ENCODE peak calls at places on chromosomes 2 and 18, in nine cellular contexts. N is GM23248, D is H7, U is BE2C, P is heart right ventricle, V is breast epithelium, Q is transverse colon, C is heart left ventricle, K is K562. S is an unnamed sample. For H3K36me3, the result is how much of the 10 kb centered on the place peaks cover.

GRCh38 chr2:154638768-154639167 is 59.7 kb upstream of the KCNJ3 start:
- DNase-seq in N (no peak), D (no peak), U (no peak), P (no peak), V (no peak), Q (no peak), C (no peak), K (no peak), S (no peak)

GRCh38 chr2:211144974-211145373 is 588.6 kb downstream of the CPS1 start:
- DNase-seq in N (no peak), D (no peak), U (no peak), P (no peak), V (no peak), Q (no peak), C (no peak), K (no peak), S (no peak)

GRCh38 chr18:62403125-62403524 is 78.0 kb downstream of the TNFRSF11A start:
- DNase-seq in N (no peak), D (no peak), U (no peak), P (no peak), V (no peak), Q (peak), C (no peak), K (no peak), S (no peak)

GRCh38 chr2:152367547-152368250 is 32.7 kb downstream of the FMNL2 start:
- DNase-seq in N (no peak), D (no peak), U (no peak), P (no peak), V (no peak), Q (no peak), C (no peak), K (no peak), S (no peak)

GRCh38 chr18:55477537-55478300 is 110.3 kb downstream of the TCF4 start:
- DNase-seq in N (peak), D (no peak), U (peak), P (no peak), V (no peak), Q (no peak), C (no peak), K (peak), S (peak)

GRCh38 chr18:48330016-48330991 is 78.9 kb downstream of the ZBTB7C start:
- DNase-seq in N (peak), D (no peak), U (no peak), P (no peak), V (no peak), Q (no peak), C (no peak), K (no peak), S (peak)

GRCh38 chr2:113211226-113212105 is 37.7 kb downstream of the PSD4 start:
- DNase-seq in N (peak), D (no peak), U (no peak), P (no peak), V (no peak), Q (no peak), C (peak), K (no peak), S (peak)

GRCh38 chr2:235535423-235536130 is 41.7 kb downstream of the AGAP1 start:
- DNase-seq in N (no peak), D (peak), U (no peak), P (no peak), V (no peak), Q (no peak), C (no peak), K (no peak), S (no peak)

GRCh38 chr2:128520787-128521186 is 202.1 kb upstream of the HS6ST1 start:
- DNase-seq in N (no peak), D (no peak), U (no peak), P (no peak), V (no peak), Q (no peak), C (no peak), K (no peak), S (no peak)

GRCh38 chr2:179444056-179444455 is 179.4 kb upstream of the SESTD1 start:
- DNase-seq in N (peak), D (no peak), U (no peak), P (no peak), V (no peak), Q (no peak), C (no peak), K (no peak), S (peak)

GRCh38 chr18:32373505-32373904 is 97.2 kb downstream of the GAREM1 start:
- DNase-seq in N (no peak), D (no peak), U (no peak), P (no peak), V (no peak), Q (no peak), C (no peak), K (no peak), S (no peak)

GRCh38 chr2:236089271-236090026 is 78.7 kb downstream of the GBX2 start:
- DNase-seq in N (peak), D (no peak), U (no peak), P (no peak), V (no peak), Q (no peak), C (no peak), K (no peak), S (no peak)

GRCh38 chr18:64734063-64734462 is 585.2 kb upstream of the LINC00305 start:
- DNase-seq in N (no peak), D (no peak), U (no peak), P (no peak), V (no peak), Q (no peak), C (no peak), K (no peak), S (no peak)

GRCh38 chr2:135916232-135916631 is 40.0 kb upstream of the MCM6 start:
- DNase-seq in N (peak), D (no peak), U (no peak), P (no peak), V (no peak), Q (no peak), C (no peak), K (peak), S (peak)

GRCh38 chr2:113277474-113278072 is 1.1 kb downstream of the PAX8 start:
- DNase-seq in N (peak), D (peak), U (no peak), P (no peak), V (no peak), Q (no peak), C (no peak), K (no peak), S (peak)

GRCh38 chr2:236214331-236214995 is 46.3 kb upstream of the GBX2 start:
- DNase-seq in N (no peak), D (no peak), U (no peak), P (no peak), V (no peak), Q (no peak), C (no peak), K (no peak), S (no peak)

GRCh38 chr2:54377901-54378493 is 78.1 kb upstream of the SPTBN1 start:
- DNase-seq in N (no peak), D (peak), U (no peak), P (no peak), V (no peak), Q (no peak), C (no peak), K (no peak), S (no peak)

GRCh38 chr2:228763600-228763999 is 507.5 kb downstream of the PID1 start:
- DNase-seq in N (no peak), D (no peak), U (no peak), P (no peak), V (no peak), Q (no peak), C (no peak), K (no peak), S (no peak)

GRCh38 chr2:178783889-178784288 is 23.3 kb downstream of the TTN start:
- DNase-seq in N (no peak), D (no peak), U (no peak), P (no peak), V (no peak), Q (no peak), C (no peak), K (no peak), S (no peak)

DNA sequence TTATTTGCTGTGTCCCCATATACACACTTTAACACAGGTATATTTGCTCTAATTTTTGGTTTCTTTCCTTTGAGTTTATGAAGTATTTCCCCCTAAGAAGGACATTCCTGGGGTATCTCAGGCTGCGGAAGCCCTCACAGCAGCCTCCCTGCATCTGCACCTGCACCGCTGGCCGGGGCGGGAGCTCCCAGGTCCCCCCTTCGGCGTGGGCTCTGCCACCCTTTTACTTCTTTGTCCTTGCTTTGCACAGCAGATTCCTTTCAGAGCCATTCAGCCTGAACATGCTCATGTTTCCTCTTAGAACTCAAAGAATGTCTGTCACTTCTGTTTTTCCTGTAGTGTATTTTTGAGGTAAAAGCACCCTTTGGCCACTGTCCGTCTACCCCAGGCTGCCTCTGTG is 146.4 kb downstream of the SNTG2 start:
- DNase-seq in N (no peak), D (no peak), U (no peak), P (no peak), V (no peak), Q (no peak), C (no peak), K (no peak), S (no peak)
- H3K36me3 ChIP-seq in N (under half), D (under half), U (under half), P (under half), V (under half), Q (under half), C (under half), K (under half), S (under half)

GRCh38 chr2:56715670-56716069 is 531.9 kb downstream of the CCDC85A start:
- DNase-seq in N (no peak), D (no peak), U (no peak), P (no peak), V (no peak), Q (no peak), C (no peak), K (no peak), S (no peak)
- H3K4me3 ChIP-seq in N (no peak), D (no peak), U (no peak), P (no peak), V (no peak), Q (no peak), C (no peak), K (no peak), S (no peak)

DNA sequence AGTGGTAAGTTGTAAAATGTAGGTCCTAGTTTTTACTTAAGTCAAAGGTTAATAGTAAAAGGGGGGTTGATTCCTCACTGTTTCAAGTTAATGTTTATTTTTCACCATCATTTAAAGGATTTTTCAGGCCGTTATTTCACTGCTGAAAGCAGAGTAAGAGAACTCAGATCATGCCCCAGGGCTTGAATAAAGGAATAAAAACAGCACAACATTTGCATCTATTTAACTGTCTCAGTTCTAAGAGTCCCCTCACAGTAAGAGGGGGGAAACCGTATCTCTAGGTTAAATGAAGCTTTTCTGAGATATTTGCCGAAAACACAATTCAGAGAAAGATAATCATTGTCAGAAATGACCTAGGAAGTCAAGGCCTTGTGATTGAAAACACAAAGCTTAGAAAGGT is 138.2 kb upstream of the KCTD1 start:
- DNase-seq in N (no peak), D (no peak), U (no peak), P (no peak), V (no peak), Q (no peak), C (no peak), K (no peak), S (no peak)
- H3K36me3 ChIP-seq in N (under half), D (under half), U (under half), P (under half), V (under half), Q (under half), C (under half), K (under half), S (under half)

DNA sequence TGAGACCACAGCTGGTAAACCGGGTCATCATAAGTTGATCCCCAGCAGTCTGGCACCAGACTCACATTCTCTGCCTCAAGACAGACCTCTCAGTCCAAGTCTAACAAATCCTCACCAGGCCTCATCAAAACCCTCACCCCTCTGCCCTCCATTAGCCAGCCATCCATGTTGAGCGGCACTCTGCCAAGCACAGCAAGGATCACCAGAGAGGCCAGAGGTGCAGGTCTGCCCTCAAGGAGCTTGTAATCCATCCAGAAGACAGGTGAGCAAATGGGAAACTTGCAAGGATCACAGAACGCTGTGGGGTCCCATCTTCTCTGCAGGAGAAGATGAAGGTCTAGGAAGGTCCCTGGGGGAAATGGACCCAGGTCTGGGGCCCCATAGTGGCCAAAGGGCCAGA is 63.6 kb downstream of the TNS1 start:
- DNase-seq in N (no peak), D (no peak), U (no peak), P (no peak), V (no peak), Q (no peak), C (peak), K (no peak), S (no peak)
- H3K4me3 ChIP-seq in N (no peak), D (no peak), U (no peak), P (peak), V (peak), Q (peak), C (peak), K (no peak), S (no peak)

GRCh38 chr2:222930862-222931261 is 70.0 kb downstream of the ACSL3 start:
- DNase-seq in N (no peak), D (no peak), U (no peak), P (no peak), V (no peak), Q (no peak), C (no peak), K (no peak), S (no peak)

GRCh38 chr2:222931659-222932058 is 70.8 kb downstream of the ACSL3 start:
- DNase-seq in N (no peak), D (no peak), U (no peak), P (no peak), V (no peak), Q (no peak), C (no peak), K (no peak), S (no peak)

GRCh38 chr2:222936705-222937104 is 75.9 kb downstream of the ACSL3 start:
- DNase-seq in N (no peak), D (no peak), U (no peak), P (no peak), V (no peak), Q (no peak), C (no peak), K (no peak), S (no peak)

GRCh38 chr2:222935688-222936298 is 75.0 kb downstream of the ACSL3 start:
- DNase-seq in N (no peak), D (no peak), U (no peak), P (no peak), V (no peak), Q (no peak), C (no peak), K (no peak), S (no peak)

GRCh38 chr2:222933458-222933857 is 72.6 kb downstream of the ACSL3 start:
- DNase-seq in N (no peak), D (no peak), U (no peak), P (no peak), V (no peak), Q (no peak), C (no peak), K (no peak), S (no peak)
- H3K36me3 ChIP-seq in N (under half), D (under half), U (half or more), P (under half), V (under half), Q (half or more), C (half or more), K (half or more), S (under half)

DNA sequence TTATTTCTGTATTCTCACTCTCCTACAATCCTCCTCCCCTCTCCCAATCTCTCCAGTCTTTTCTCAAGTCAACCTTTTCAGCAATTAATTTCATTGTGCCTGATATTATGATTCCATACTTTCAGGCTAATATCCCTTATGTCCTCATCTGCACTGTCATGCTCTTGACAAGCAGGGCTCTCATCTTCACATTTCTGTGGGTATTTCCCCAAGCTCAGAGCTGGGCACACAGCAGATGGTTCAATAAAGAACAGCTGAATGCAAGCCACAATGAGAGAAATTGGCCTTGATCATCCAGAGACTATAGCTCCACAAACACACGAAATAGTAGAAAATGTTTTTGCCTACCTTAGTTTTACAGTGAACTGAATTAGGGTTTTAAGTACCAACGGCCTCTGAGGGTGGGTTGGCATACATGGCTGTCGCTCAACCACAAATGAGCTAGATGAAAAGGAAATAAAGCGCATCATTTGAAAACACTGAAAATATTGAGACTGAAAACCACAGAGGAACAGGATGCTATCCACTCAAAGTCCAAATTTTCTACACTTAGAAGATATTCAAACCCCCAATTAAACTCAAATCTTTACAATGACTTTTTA is 47.5 kb upstream of the STAT1 start:
- DNase-seq in N (no peak), D (no peak), U (no peak), P (no peak), V (no peak), Q (no peak), C (no peak), K (no peak), S (no peak)
- H3K4me3 ChIP-seq in N (no peak), D (no peak), U (no peak), P (no peak), V (no peak), Q (no peak), C (no peak), K (no peak), S (no peak)

DNA sequence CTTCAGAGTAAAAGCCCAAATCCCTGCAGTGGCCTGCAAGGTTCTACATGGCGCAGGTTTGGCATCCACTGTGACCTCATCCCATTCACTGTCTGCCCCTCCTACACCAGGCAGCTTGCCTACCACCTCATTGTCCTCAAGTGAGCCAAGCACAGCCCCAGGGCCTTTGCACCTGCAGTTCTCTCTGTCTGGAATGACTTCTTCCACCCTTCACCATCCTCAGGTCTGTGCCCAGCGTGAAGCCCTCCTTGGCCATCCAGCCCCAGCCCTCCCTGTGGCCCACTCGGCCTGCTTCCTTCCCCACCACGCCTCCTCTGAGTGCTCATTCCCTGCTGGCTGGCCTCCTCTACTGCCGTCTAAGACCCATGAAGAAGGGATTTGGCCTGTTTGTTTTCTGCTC is 32.6 kb upstream of the UBE2F start:
- DNase-seq in N (no peak), D (no peak), U (no peak), P (no peak), V (no peak), Q (no peak), C (no peak), K (no peak), S (no peak)
- H3K36me3 ChIP-seq in N (under half), D (under half), U (under half), P (under half), V (under half), Q (under half), C (under half), K (under half), S (under half)

GRCh38 chr18:51013259-51013658 is 16.8 kb upstream of the SMAD4 start:
- DNase-seq in N (no peak), D (no peak), U (no peak), P (no peak), V (no peak), Q (no peak), C (no peak), K (no peak), S (no peak)

GRCh38 chr18:51010218-51010617 is 19.8 kb upstream of the SMAD4 start:
- DNase-seq in N (peak), D (no peak), U (no peak), P (no peak), V (no peak), Q (no peak), C (no peak), K (no peak), S (no peak)

GRCh38 chr18:51012441-51012840 is 17.6 kb upstream of the SMAD4 start:
- DNase-seq in N (no peak), D (no peak), U (no peak), P (no peak), V (no peak), Q (no peak), C (no peak), K (no peak), S (no peak)

GRCh38 chr18:51009071-51009470 is 20.9 kb upstream of the SMAD4 start:
- DNase-seq in N (peak), D (no peak), U (no peak), P (no peak), V (no peak), Q (no peak), C (no peak), K (no peak), S (no peak)

GRCh38 chr18:51011709-51012108 is 18.3 kb upstream of the SMAD4 start:
- DNase-seq in N (no peak), D (no peak), U (no peak), P (no peak), V (no peak), Q (no peak), C (no peak), K (no peak), S (no peak)
- H3K4me3 ChIP-seq in N (no peak), D (no peak), U (no peak), P (no peak), V (no peak), Q (no peak), C (no peak), K (no peak), S (no peak)

DNA sequence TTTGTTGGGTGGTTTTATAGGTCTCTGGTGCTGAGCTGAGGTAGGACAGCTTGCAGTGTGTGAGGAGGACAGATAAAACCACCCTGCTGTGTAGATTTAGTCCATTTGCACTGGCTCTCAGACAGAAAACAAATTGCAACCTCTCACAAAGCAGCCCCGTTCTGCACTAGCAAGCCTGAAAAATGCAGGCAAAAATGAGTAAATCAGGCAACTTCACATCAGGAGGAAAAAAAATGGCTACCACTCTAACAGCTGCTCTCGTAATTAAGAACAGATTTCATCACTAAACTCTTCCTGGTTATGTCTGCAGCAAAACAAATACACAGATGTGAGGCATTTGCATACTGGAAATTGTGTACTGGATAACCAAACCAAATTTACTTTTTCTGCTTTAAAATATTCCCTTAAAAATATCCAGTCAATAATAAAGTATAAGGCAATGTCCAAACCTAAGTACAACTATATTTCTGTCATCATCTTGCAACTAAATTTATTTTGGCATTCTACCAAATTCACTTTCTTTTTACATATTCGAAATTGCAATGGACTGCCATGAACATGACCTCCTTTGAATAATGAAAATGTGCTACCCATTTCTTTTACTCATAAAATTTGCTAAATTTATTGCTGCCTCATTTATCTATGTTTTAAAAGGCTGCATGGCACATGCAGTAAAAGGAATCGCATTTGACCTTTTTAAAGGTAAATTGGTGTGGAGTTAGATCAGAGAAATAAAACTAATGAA is 157.4 kb downstream of the AFF3 start:
- DNase-seq in N (peak), D (no peak), U (no peak), P (no peak), V (no peak), Q (no peak), C (no peak), K (no peak), S (peak)
- H3K36me3 ChIP-seq in N (under half), D (under half), U (under half), P (under half), V (under half), Q (under half), C (under half), K (under half), S (under half)